ENCODE peak calls at places on chromosome 1, in six cellular contexts. C, X, M, D, T and Y are unnamed samples.

GRCh38 chr1:169115891-169116585 is 9.5 kb downstream of the ATP1B1 start:
- DNase-seq in M (peak), C (no peak), D (no peak), T (peak), X (peak), Y (no peak)

GRCh38 chr1:19210772-19211549 is 895 bp upstream of the UBR4 start:
- DNase-seq in M (peak), D (peak), X (no peak), C (no peak), T (no peak), Y (no peak)

GRCh38 chr1:16051039-16051438 is 7.5 kb downstream of the CLCNKB start:
- DNase-seq in T (no peak), X (no peak), D (no peak), C (no peak), M (no peak), Y (no peak)

GRCh38 chr1:53165408-53165961 is 23.0 kb upstream of the SLC1A7 start:
- DNase-seq in X (no peak), D (no peak), T (no peak), M (no peak), C (no peak), Y (no peak)

GRCh38 chr1:26283871-26284596 is 4.1 kb downstream of the SH3BGRL3 start:
- DNase-seq in M (no peak), C (no peak), X (peak), D (no peak), T (no peak), Y (peak)

GRCh38 chr1:54287176-54287650 is 87.2 kb downstream of the MRPL37 start:
- DNase-seq in D (no peak), C (no peak), T (peak), M (peak), X (peak), Y (peak)

GRCh38 chr1:35762204-35762603 is 7.6 kb downstream of the CLSPN start:
- DNase-seq in D (no peak), C (no peak), M (no peak), T (no peak), X (no peak), Y (no peak)

GRCh38 chr1:162868972-162869371 is 8.0 kb upstream of the CCDC190 start:
- DNase-seq in D (no peak), M (no peak), C (no peak), X (no peak), T (no peak), Y (no peak)

GRCh38 chr1:204725821-204726448 is 40.4 kb upstream of the LRRN2 start:
- DNase-seq in M (no peak), C (no peak), X (no peak), T (no peak), D (no peak), Y (no peak)

GRCh38 chr1:30034627-30035521 is 688.5 kb downstream of the MATN1 start:
- DNase-seq in M (no peak), T (no peak), C (no peak), X (peak), D (no peak), Y (no peak)

GRCh38 chr1:220038640-220039039 is 7.7 kb downstream of the EPRS1 start:
- DNase-seq in D (no peak), T (no peak), C (no peak), X (no peak), M (no peak), Y (no peak)

GRCh38 chr1:151988405-151988851 is 5.2 kb downstream of the S100A10 start:
- DNase-seq in D (no peak), X (no peak), M (no peak), C (no peak), T (no peak), Y (peak)